ENCODE peak calls at places on chromosomes 5 and 9, in seven cellular contexts. Y is NCI-H2171; S is choroid plexus epithelial cell; K is CD4-positive, CD25-positive, alpha-beta regulatory T cell; A is activated CD8-positive, alpha-beta memory T cell treated with anti-CD3 and anti-CD28 coated beads for 24 hours; V is cardiac muscle cell; L is stimulated activated CD4-positive, alpha-beta T cell treated with anti-CD3 and anti-CD28 coated beads, Interleukin-1b, Interleukin-23, amount 100 ng/mL, for 24 hours. D is an unnamed sample.

GRCh38 chr5:38738898-38739743 is 106.7 kb upstream of the OSMR start:
- DNase-seq in S (no peak), V (peak; percentile 12), L (no peak), K (no peak), A (no peak), Y (no peak), D (no peak)

GRCh38 chr5:73943375-73943774 is 317.4 kb downstream of the ARHGEF28 start:
- DNase-seq in A (no peak), V (no peak), S (no peak), L (no peak), Y (no peak), K (no peak), D (no peak)

GRCh38 chr5:58294598-58295298 is 165.1 kb downstream of the PLK2 start:
- DNase-seq in Y (no peak), A (no peak), L (no peak), K (no peak), S (no peak), V (no peak), D (no peak)

GRCh38 chr5:91703128-91703527 is 320.0 kb upstream of the ARRDC3 start:
- DNase-seq in A (no peak), S (no peak), K (no peak), Y (no peak), V (no peak), L (no peak), D (no peak)

GRCh38 chr5:170603578-170604565 is 100.1 kb downstream of the KCNIP1 start:
- DNase-seq in V (peak; percentile 57), Y (no peak), L (peak; percentile 30), A (peak; percentile 74), S (peak; percentile 63), K (no peak), D (peak; percentile 44)

GRCh38 chr9:121281614-121282291 is 13.8 kb downstream of the GSN start:
- DNase-seq in K (no peak), V (peak; percentile 63), A (no peak), L (no peak), S (peak; percentile 63), Y (peak; percentile 49), D (no peak)

GRCh38 chr5:149776376-149777305 is 46.5 kb downstream of the PPARGC1B start:
- DNase-seq in K (no peak), V (no peak), L (no peak), Y (no peak), S (no peak), A (no peak), D (no peak)

GRCh38 chr5:53263151-53263550 is 153.6 kb upstream of the MOCS2 start:
- DNase-seq in L (no peak), A (no peak), V (peak; percentile 62), S (no peak), Y (no peak), K (no peak), D (no peak)

D was measured in GM18507.